ENCODE peak calls at places on chromosomes 7 and 10, in six cellular contexts. F is OCI-LY7, P is neural progenitor cell, I is GM23248, D is hepatocyte, N is HCT116. R is an unnamed sample.

GRCh38 chr10:111151595-111151994 is 74.8 kb downstream of the ADRA2A start:
- DNase-seq in F (no peak), P (peak), I (no peak), D (no peak), N (no peak), R (no peak)

GRCh38 chr10:121330528-121330927 is 267.7 kb downstream of the FGFR2 start:
- DNase-seq in F (no peak), P (no peak), I (no peak), D (peak), N (no peak), R (no peak)

GRCh38 chr7:131546583-131547111 is 9.8 kb downstream of the PODXL start:
- DNase-seq in F (peak), P (peak), I (peak), D (no peak), N (no peak), R (no peak)

GRCh38 chr7:50206521-50207250 is 97.8 kb upstream of the IKZF1 start:
- DNase-seq in F (no peak), P (no peak), I (peak), D (no peak), N (peak), R (no peak)

GRCh38 chr10:77844713-77845454 is 81.7 kb downstream of the DLG5 start:
- DNase-seq in F (no peak), P (no peak), I (peak), D (peak), N (peak), R (no peak)

GRCh38 chr7:153675141-153675540 is 377.1 kb upstream of the DPP6 start:
- DNase-seq in F (no peak), P (no peak), I (no peak), D (no peak), N (no peak), R (no peak)

GRCh38 chr10:23203369-23204325 is 11.5 kb downstream of the PTF1A start:
- DNase-seq in F (no peak), P (peak), I (no peak), D (no peak), N (no peak), R (no peak)

GRCh38 chr7:132249591-132249971 is 326.7 kb downstream of the PLXNA4 start:
- DNase-seq in F (no peak), P (peak), I (peak), D (peak), N (no peak), R (no peak)

GRCh38 chr7:326845-327304 is 36.9 kb downstream of the FOXL3 start:
- DNase-seq in F (no peak), P (no peak), I (no peak), D (peak), N (no peak), R (no peak)

GRCh38 chr10:133021116-133021962 is 66.4 kb upstream of the ADGRA1 start:
- DNase-seq in F (no peak), P (no peak), I (no peak), D (no peak), N (no peak), R (no peak)

GRCh38 chr10:132667613-132668394 is 118.1 kb downstream of the NKX6-2 start:
- DNase-seq in F (no peak), P (no peak), I (peak), D (no peak), N (no peak), R (no peak)

GRCh38 chr7:16916111-16916639 is 34.4 kb upstream of the AGR3 start:
- DNase-seq in F (no peak), P (no peak), I (peak), D (peak), N (no peak), R (no peak)

GRCh38 chr7:142357953-142358520 is 100.2 kb upstream of the PRSS58 start:
- DNase-seq in F (peak), P (peak), I (peak), D (peak), N (peak), R (peak)

GRCh38 chr7:73766556-73767229 is 3.4 kb downstream of the CLDN3 start:
- DNase-seq in F (no peak), P (peak), I (no peak), D (no peak), N (no peak), R (peak)

GRCh38 chr7:27190284-27190748 is 5.3 kb upstream of the HOXA11 start:
- DNase-seq in F (no peak), P (no peak), I (no peak), D (no peak), N (no peak), R (no peak)

GRCh38 chr10:111379521-111379920 is 302.7 kb downstream of the ADRA2A start:
- DNase-seq in F (no peak), P (no peak), I (no peak), D (no peak), N (no peak), R (no peak)

GRCh38 chr7:105205592-105206211 is 183.0 kb downstream of the SRPK2 start:
- DNase-seq in F (no peak), P (no peak), I (no peak), D (no peak), N (no peak), R (no peak)

GRCh38 chr10:49649936-49650723 is 29.3 kb upstream of the C10orf53 start:
- DNase-seq in F (no peak), P (no peak), I (no peak), D (no peak), N (no peak), R (no peak)

GRCh38 chr10:56633876-56634452 is 272.9 kb upstream of the ZWINT start:
- DNase-seq in F (peak), P (no peak), I (no peak), D (no peak), N (no peak), R (peak)

GRCh38 chr7:155809332-155809946 is 2.8 kb downstream of the SHH start:
- DNase-seq in F (no peak), P (peak), I (no peak), D (no peak), N (no peak), R (no peak)

GRCh38 chr7:2567663-2568238 is 9.0 kb downstream of the IQCE start:
- DNase-seq in F (peak), P (peak), I (peak), D (peak), N (no peak), R (no peak)

GRCh38 chr10:133276435-133277201 is at the start of gene ADAM8:
- DNase-seq in F (peak), P (peak), I (peak), D (peak), N (no peak), R (peak)

GRCh38 chr7:106791526-106791925 is 73.6 kb upstream of the PIK3CG start:
- DNase-seq in F (no peak), P (no peak), I (no peak), D (no peak), N (no peak), R (no peak)

GRCh38 chr7:106795171-106795876 is 69.8 kb upstream of the PIK3CG start:
- DNase-seq in F (no peak), P (no peak), I (no peak), D (no peak), N (no peak), R (no peak)

GRCh38 chr7:106792233-106792926 is 72.7 kb upstream of the PIK3CG start:
- DNase-seq in F (no peak), P (no peak), I (no peak), D (no peak), N (no peak), R (no peak)

GRCh38 chr7:106794276-106795136 is 70.6 kb upstream of the PIK3CG start:
- DNase-seq in F (no peak), P (no peak), I (no peak), D (no peak), N (no peak), R (no peak)

GRCh38 chr7:106793015-106793651 is 71.9 kb upstream of the PIK3CG start:
- DNase-seq in F (peak), P (peak), I (peak), D (peak), N (peak), R (peak)
- TF ChIP-seq EZH2phosphoT487 in F (no peak), P (no peak), I (no peak), D (no peak), N (no peak), R (no peak)

GRCh38 chr10:34814228-34815173 is 595 bp downstream of the PARD3 start:
- DNase-seq in F (no peak), P (peak), I (peak), D (peak), N (no peak), R (peak)

GRCh38 chr10:34811968-34812514 is 3.1 kb downstream of the PARD3 start:
- DNase-seq in F (no peak), P (no peak), I (peak), D (no peak), N (no peak), R (no peak)

GRCh38 chr10:34812771-34813170 is 2.3 kb downstream of the PARD3 start:
- DNase-seq in F (no peak), P (no peak), I (no peak), D (no peak), N (no peak), R (no peak)

GRCh38 chr10:34815174-34816066 is at the start of gene PARD3:
- DNase-seq in F (no peak), P (peak), I (peak), D (peak), N (no peak), R (peak)

GRCh38 chr10:34813626-34814227 is 1.4 kb downstream of the PARD3 start:
- DNase-seq in F (no peak), P (no peak), I (peak), D (peak), N (no peak), R (no peak)
- TF ChIP-seq EZH2phosphoT487 in F (no peak), P (no peak), I (no peak), D (no peak), N (no peak), R (no peak)

GRCh38 chr7:139035588-139036353 is at the start of gene ZC3HAV1L:
- DNase-seq in F (no peak), P (peak), I (peak), D (peak), N (peak), R (no peak)

GRCh38 chr7:139034336-139034735 is 1.5 kb downstream of the ZC3HAV1L start:
- DNase-seq in F (no peak), P (no peak), I (peak), D (no peak), N (no peak), R (no peak)

GRCh38 chr7:139036901-139037300 is 1.1 kb upstream of the ZC3HAV1L start:
- DNase-seq in F (no peak), P (no peak), I (no peak), D (no peak), N (no peak), R (no peak)

GRCh38 chr7:139033346-139034114 is 2.3 kb downstream of the ZC3HAV1L start:
- DNase-seq in F (no peak), P (no peak), I (no peak), D (no peak), N (no peak), R (no peak)

GRCh38 chr7:139034855-139035587 is 821 bp downstream of the ZC3HAV1L start:
- DNase-seq in F (no peak), P (peak), I (peak), D (peak), N (no peak), R (no peak)
- TF ChIP-seq EZH2phosphoT487 in F (no peak), P (no peak), I (no peak), D (no peak), N (no peak), R (no peak)

GRCh38 chr10:102433619-102434046 is 1.3 kb upstream of the CUEDC2 start:
- DNase-seq in F (peak), P (no peak), I (no peak), D (peak), N (no peak), R (no peak)
- TF ChIP-seq EZH2phosphoT487 in F (no peak), P (no peak), I (no peak), D (no peak), N (no peak), R (no peak)

GRCh38 chr7:70884446-70884764 is 247.5 kb upstream of the GALNT17 start:
- DNase-seq in F (no peak), P (no peak), I (no peak), D (no peak), N (no peak), R (no peak)

GRCh38 chr7:70884809-70885208 is 247.1 kb upstream of the GALNT17 start:
- DNase-seq in F (no peak), P (no peak), I (no peak), D (peak), N (no peak), R (no peak)

GRCh38 chr7:70883750-70884445 is 248.0 kb upstream of the GALNT17 start:
- DNase-seq in F (no peak), P (no peak), I (no peak), D (peak), N (no peak), R (no peak)

GRCh38 chr7:70887186-70887585 is 244.8 kb upstream of the GALNT17 start:
- DNase-seq in F (no peak), P (no peak), I (no peak), D (no peak), N (no peak), R (no peak)

GRCh38 chr7:70886547-70886946 is 245.4 kb upstream of the GALNT17 start:
- DNase-seq in F (no peak), P (no peak), I (no peak), D (no peak), N (no peak), R (no peak)
- TF ChIP-seq EZH2phosphoT487 in F (no peak), P (no peak), I (no peak), D (no peak), N (no peak), R (no peak)

GRCh38 chr10:94069884-94070283 is 76.2 kb downstream of the PLCE1 start:
- DNase-seq in F (no peak), P (no peak), I (no peak), D (no peak), N (no peak), R (no peak)
- TF ChIP-seq EZH2phosphoT487 in F (no peak), P (no peak), I (no peak), D (no peak), N (no peak), R (no peak)

GRCh38 chr7:19362099-19362498 is 216.9 kb upstream of the FERD3L start:
- DNase-seq in F (no peak), P (no peak), I (peak), D (no peak), N (no peak), R (no peak)
- TF ChIP-seq EZH2phosphoT487 in F (no peak), P (no peak), I (no peak), D (no peak), N (no peak), R (no peak)

GRCh38 chr10:3571310-3571825 is 213.6 kb downstream of the KLF6 start:
- DNase-seq in F (no peak), P (no peak), I (no peak), D (no peak), N (no peak), R (no peak)

GRCh38 chr10:3570855-3571266 is 214.1 kb downstream of the KLF6 start:
- DNase-seq in F (no peak), P (peak), I (peak), D (no peak), N (no peak), R (no peak)

GRCh38 chr10:3573498-3573897 is 211.5 kb downstream of the KLF6 start:
- DNase-seq in F (no peak), P (no peak), I (no peak), D (no peak), N (no peak), R (no peak)

GRCh38 chr10:3578159-3578558 is 206.8 kb downstream of the KLF6 start:
- DNase-seq in F (no peak), P (no peak), I (no peak), D (no peak), N (no peak), R (no peak)

GRCh38 chr10:3574451-3574850 is 210.6 kb downstream of the KLF6 start:
- DNase-seq in F (no peak), P (no peak), I (no peak), D (no peak), N (no peak), R (no peak)
- TF ChIP-seq EZH2phosphoT487 in F (no peak), P (no peak), I (no peak), D (no peak), N (no peak), R (no peak)